ENCODE peak calls at places on chromosomes 4 and X, in ten cellular contexts. One of them, this sample, is unnamed.

GRCh38 chrX:143570747-143571146 is 53.5 kb upstream of the SPANXN3 start:
- DNase-seq in RWPE1: no peak
- DNase-seq in GM23338: no peak
- DNase-seq in effector memory CD4-positive, alpha-beta T cell: no peak
- DNase-seq in H4: no peak
- DNase-seq in GM12864: no peak
- DNase-seq in AG10803: no peak
- DNase-seq in amniotic stem cell: no peak
- DNase-seq in stimulated activated CD8-positive, alpha-beta memory T cell treated with anti-CD3 and anti-CD28 coated beads, Interleukin-15, amount 100 ng/mL, for 24 hours: no peak
- DNase-seq in COR-L47: no peak
- DNase-seq in this sample: no peak

GRCh38 chrX:150236304-150236703 is 126.8 kb upstream of the MAMLD1 start:
- DNase-seq in RWPE1: no peak
- DNase-seq in GM23338: no peak
- DNase-seq in effector memory CD4-positive, alpha-beta T cell: no peak
- DNase-seq in H4: no peak
- DNase-seq in GM12864: no peak
- DNase-seq in AG10803: no peak
- DNase-seq in amniotic stem cell: no peak
- DNase-seq in stimulated activated CD8-positive, alpha-beta memory T cell treated with anti-CD3 and anti-CD28 coated beads, Interleukin-15, amount 100 ng/mL, for 24 hours: no peak
- DNase-seq in COR-L47: no peak
- DNase-seq in this sample: no peak

GRCh38 chrX:112968351-112969133 is 127.9 kb upstream of the AMOT start:
- DNase-seq in RWPE1: no peak
- DNase-seq in GM23338: no peak
- DNase-seq in effector memory CD4-positive, alpha-beta T cell: no peak
- DNase-seq in H4: no peak
- DNase-seq in GM12864: no peak
- DNase-seq in AG10803: peak
- DNase-seq in amniotic stem cell: no peak
- DNase-seq in stimulated activated CD8-positive, alpha-beta memory T cell treated with anti-CD3 and anti-CD28 coated beads, Interleukin-15, amount 100 ng/mL, for 24 hours: no peak
- DNase-seq in COR-L47: no peak
- DNase-seq in this sample: no peak

GRCh38 chr4:91116861-91117260 is 989.7 kb downstream of the CCSER1 start:
- DNase-seq in RWPE1: peak
- DNase-seq in GM23338: peak
- DNase-seq in effector memory CD4-positive, alpha-beta T cell: no peak
- DNase-seq in H4: peak
- DNase-seq in GM12864: no peak
- DNase-seq in AG10803: no peak
- DNase-seq in amniotic stem cell: no peak
- DNase-seq in stimulated activated CD8-positive, alpha-beta memory T cell treated with anti-CD3 and anti-CD28 coated beads, Interleukin-15, amount 100 ng/mL, for 24 hours: no peak
- DNase-seq in COR-L47: no peak
- DNase-seq in this sample: peak

GRCh38 chrX:16002185-16002584 is 121.2 kb upstream of the GRPR start:
- DNase-seq in RWPE1: no peak
- DNase-seq in GM23338: peak
- DNase-seq in effector memory CD4-positive, alpha-beta T cell: no peak
- DNase-seq in H4: peak
- DNase-seq in GM12864: no peak
- DNase-seq in AG10803: no peak
- DNase-seq in amniotic stem cell: no peak
- DNase-seq in stimulated activated CD8-positive, alpha-beta memory T cell treated with anti-CD3 and anti-CD28 coated beads, Interleukin-15, amount 100 ng/mL, for 24 hours: no peak
- DNase-seq in COR-L47: no peak
- DNase-seq in this sample: peak

GRCh38 chr4:150679767-150680088 is 97.8 kb downstream of the MAB21L2 start:
- DNase-seq in RWPE1: peak
- DNase-seq in GM23338: no peak
- DNase-seq in effector memory CD4-positive, alpha-beta T cell: no peak
- DNase-seq in H4: no peak
- DNase-seq in GM12864: no peak
- DNase-seq in AG10803: no peak
- DNase-seq in amniotic stem cell: no peak
- DNase-seq in stimulated activated CD8-positive, alpha-beta memory T cell treated with anti-CD3 and anti-CD28 coated beads, Interleukin-15, amount 100 ng/mL, for 24 hours: no peak
- DNase-seq in COR-L47: no peak
- DNase-seq in this sample: no peak

GRCh38 chrX:139877710-139878414 is 55.0 kb downstream of the ATP11C start:
- DNase-seq in RWPE1: no peak
- DNase-seq in GM23338: no peak
- DNase-seq in effector memory CD4-positive, alpha-beta T cell: no peak
- DNase-seq in H4: peak
- DNase-seq in GM12864: no peak
- DNase-seq in AG10803: no peak
- DNase-seq in amniotic stem cell: no peak
- DNase-seq in stimulated activated CD8-positive, alpha-beta memory T cell treated with anti-CD3 and anti-CD28 coated beads, Interleukin-15, amount 100 ng/mL, for 24 hours: no peak
- DNase-seq in COR-L47: no peak
- DNase-seq in this sample: no peak

GRCh38 chrX:148270499-148270898 is 229.9 kb upstream of the AFF2 start:
- DNase-seq in RWPE1: no peak
- DNase-seq in GM23338: no peak
- DNase-seq in effector memory CD4-positive, alpha-beta T cell: no peak
- DNase-seq in H4: no peak
- DNase-seq in GM12864: no peak
- DNase-seq in AG10803: no peak
- DNase-seq in amniotic stem cell: no peak
- DNase-seq in stimulated activated CD8-positive, alpha-beta memory T cell treated with anti-CD3 and anti-CD28 coated beads, Interleukin-15, amount 100 ng/mL, for 24 hours: no peak
- DNase-seq in COR-L47: no peak
- DNase-seq in this sample: no peak

GRCh38 chr4:17450431-17450830 is 61.5 kb downstream of the QDPR start:
- DNase-seq in RWPE1: no peak
- DNase-seq in GM23338: no peak
- DNase-seq in effector memory CD4-positive, alpha-beta T cell: no peak
- DNase-seq in H4: no peak
- DNase-seq in GM12864: no peak
- DNase-seq in AG10803: no peak
- DNase-seq in amniotic stem cell: no peak
- DNase-seq in stimulated activated CD8-positive, alpha-beta memory T cell treated with anti-CD3 and anti-CD28 coated beads, Interleukin-15, amount 100 ng/mL, for 24 hours: no peak
- DNase-seq in COR-L47: no peak
- DNase-seq in this sample: no peak

GRCh38 chrX:25344191-25344936 is 328.6 kb upstream of the ARX start:
- DNase-seq in RWPE1: no peak
- DNase-seq in GM23338: no peak
- DNase-seq in effector memory CD4-positive, alpha-beta T cell: no peak
- DNase-seq in H4: peak
- DNase-seq in GM12864: no peak
- DNase-seq in AG10803: no peak
- DNase-seq in amniotic stem cell: no peak
- DNase-seq in stimulated activated CD8-positive, alpha-beta memory T cell treated with anti-CD3 and anti-CD28 coated beads, Interleukin-15, amount 100 ng/mL, for 24 hours: no peak
- DNase-seq in COR-L47: peak
- DNase-seq in this sample: no peak

GRCh38 chrX:103663921-103664320 is 22.6 kb downstream of the MORF4L2 start:
- DNase-seq in RWPE1: no peak
- DNase-seq in GM23338: peak
- DNase-seq in effector memory CD4-positive, alpha-beta T cell: no peak
- DNase-seq in H4: no peak
- DNase-seq in GM12864: no peak
- DNase-seq in AG10803: no peak
- DNase-seq in amniotic stem cell: no peak
- DNase-seq in stimulated activated CD8-positive, alpha-beta memory T cell treated with anti-CD3 and anti-CD28 coated beads, Interleukin-15, amount 100 ng/mL, for 24 hours: no peak
- DNase-seq in COR-L47: no peak
- DNase-seq in this sample: no peak

GRCh38 chr4:151671541-151672059 is 89.2 kb downstream of the GATB start:
- DNase-seq in RWPE1: no peak
- DNase-seq in GM23338: no peak
- DNase-seq in effector memory CD4-positive, alpha-beta T cell: no peak
- DNase-seq in H4: no peak
- DNase-seq in GM12864: no peak
- DNase-seq in AG10803: no peak
- DNase-seq in amniotic stem cell: no peak
- DNase-seq in stimulated activated CD8-positive, alpha-beta memory T cell treated with anti-CD3 and anti-CD28 coated beads, Interleukin-15, amount 100 ng/mL, for 24 hours: no peak
- DNase-seq in COR-L47: no peak
- DNase-seq in this sample: peak

GRCh38 chr4:92270908-92271307 is 32.9 kb upstream of the GRID2 start:
- DNase-seq in RWPE1: no peak
- DNase-seq in GM23338: peak
- DNase-seq in effector memory CD4-positive, alpha-beta T cell: no peak
- DNase-seq in H4: peak
- DNase-seq in GM12864: no peak
- DNase-seq in AG10803: no peak
- DNase-seq in amniotic stem cell: no peak
- DNase-seq in stimulated activated CD8-positive, alpha-beta memory T cell treated with anti-CD3 and anti-CD28 coated beads, Interleukin-15, amount 100 ng/mL, for 24 hours: no peak
- DNase-seq in COR-L47: no peak
- DNase-seq in this sample: peak

GRCh38 chr4:97074531-97074930 is 1068.7 kb downstream of the STPG2 start:
- DNase-seq in RWPE1: no peak
- DNase-seq in GM23338: no peak
- DNase-seq in effector memory CD4-positive, alpha-beta T cell: no peak
- DNase-seq in H4: no peak
- DNase-seq in GM12864: no peak
- DNase-seq in AG10803: no peak
- DNase-seq in amniotic stem cell: no peak
- DNase-seq in stimulated activated CD8-positive, alpha-beta memory T cell treated with anti-CD3 and anti-CD28 coated beads, Interleukin-15, amount 100 ng/mL, for 24 hours: no peak
- DNase-seq in COR-L47: no peak
- DNase-seq in this sample: no peak

GRCh38 chrX:118228041-118228440 is 111.4 kb upstream of the KLHL13 start:
- DNase-seq in RWPE1: no peak
- DNase-seq in GM23338: no peak
- DNase-seq in effector memory CD4-positive, alpha-beta T cell: no peak
- DNase-seq in H4: no peak
- DNase-seq in GM12864: no peak
- DNase-seq in AG10803: no peak
- DNase-seq in amniotic stem cell: peak
- DNase-seq in stimulated activated CD8-positive, alpha-beta memory T cell treated with anti-CD3 and anti-CD28 coated beads, Interleukin-15, amount 100 ng/mL, for 24 hours: no peak
- DNase-seq in COR-L47: no peak
- DNase-seq in this sample: no peak

GRCh38 chr4:73984736-73985527 is 3.1 kb downstream of the PPBP start:
- DNase-seq in RWPE1: no peak
- DNase-seq in GM23338: peak
- DNase-seq in effector memory CD4-positive, alpha-beta T cell: no peak
- DNase-seq in H4: no peak
- DNase-seq in GM12864: no peak
- DNase-seq in AG10803: no peak
- DNase-seq in amniotic stem cell: no peak
- DNase-seq in stimulated activated CD8-positive, alpha-beta memory T cell treated with anti-CD3 and anti-CD28 coated beads, Interleukin-15, amount 100 ng/mL, for 24 hours: no peak
- DNase-seq in COR-L47: no peak
- DNase-seq in this sample: no peak

GRCh38 chrX:78923198-78924015 is 21.8 kb upstream of the P2RY10 start:
- DNase-seq in RWPE1: no peak
- DNase-seq in GM23338: no peak
- DNase-seq in effector memory CD4-positive, alpha-beta T cell: no peak
- DNase-seq in H4: no peak
- DNase-seq in GM12864: peak
- DNase-seq in AG10803: no peak
- DNase-seq in amniotic stem cell: no peak
- DNase-seq in stimulated activated CD8-positive, alpha-beta memory T cell treated with anti-CD3 and anti-CD28 coated beads, Interleukin-15, amount 100 ng/mL, for 24 hours: no peak
- DNase-seq in COR-L47: no peak
- DNase-seq in this sample: no peak

GRCh38 chr4:32030406-32030805 is 1310.2 kb downstream of the PCDH7 start:
- DNase-seq in RWPE1: no peak
- DNase-seq in GM23338: no peak
- DNase-seq in effector memory CD4-positive, alpha-beta T cell: no peak
- DNase-seq in H4: no peak
- DNase-seq in GM12864: no peak
- DNase-seq in AG10803: no peak
- DNase-seq in amniotic stem cell: no peak
- DNase-seq in stimulated activated CD8-positive, alpha-beta memory T cell treated with anti-CD3 and anti-CD28 coated beads, Interleukin-15, amount 100 ng/mL, for 24 hours: no peak
- DNase-seq in COR-L47: no peak
- DNase-seq in this sample: no peak

GRCh38 chrX:153409414-153410101 is 1.7 kb upstream of the ZFP92 start:
- DNase-seq in RWPE1: no peak
- DNase-seq in GM23338: no peak
- DNase-seq in effector memory CD4-positive, alpha-beta T cell: no peak
- DNase-seq in H4: no peak
- DNase-seq in GM12864: no peak
- DNase-seq in AG10803: no peak
- DNase-seq in amniotic stem cell: no peak
- DNase-seq in stimulated activated CD8-positive, alpha-beta memory T cell treated with anti-CD3 and anti-CD28 coated beads, Interleukin-15, amount 100 ng/mL, for 24 hours: no peak
- DNase-seq in COR-L47: no peak
- DNase-seq in this sample: no peak

GRCh38 chr4:76212851-76213414 is 691 bp downstream of the SCARB2 start:
- DNase-seq in RWPE1: no peak
- DNase-seq in GM23338: peak
- DNase-seq in effector memory CD4-positive, alpha-beta T cell: peak
- DNase-seq in H4: peak
- DNase-seq in GM12864: no peak
- DNase-seq in AG10803: peak
- DNase-seq in amniotic stem cell: no peak
- DNase-seq in stimulated activated CD8-positive, alpha-beta memory T cell treated with anti-CD3 and anti-CD28 coated beads, Interleukin-15, amount 100 ng/mL, for 24 hours: no peak
- DNase-seq in COR-L47: peak
- DNase-seq in this sample: no peak

GRCh38 chr4:137601924-137602323 is 69.6 kb upstream of the PCDH18 start:
- DNase-seq in RWPE1: no peak
- DNase-seq in GM23338: no peak
- DNase-seq in effector memory CD4-positive, alpha-beta T cell: no peak
- DNase-seq in H4: no peak
- DNase-seq in GM12864: no peak
- DNase-seq in AG10803: peak
- DNase-seq in amniotic stem cell: no peak
- DNase-seq in stimulated activated CD8-positive, alpha-beta memory T cell treated with anti-CD3 and anti-CD28 coated beads, Interleukin-15, amount 100 ng/mL, for 24 hours: no peak
- DNase-seq in COR-L47: no peak
- DNase-seq in this sample: no peak

GRCh38 chr4:169272265-169272886 is 1.6 kb upstream of the SH3RF1 start:
- DNase-seq in RWPE1: no peak
- DNase-seq in GM23338: no peak
- DNase-seq in effector memory CD4-positive, alpha-beta T cell: no peak
- DNase-seq in H4: no peak
- DNase-seq in GM12864: no peak
- DNase-seq in AG10803: peak
- DNase-seq in amniotic stem cell: peak
- DNase-seq in stimulated activated CD8-positive, alpha-beta memory T cell treated with anti-CD3 and anti-CD28 coated beads, Interleukin-15, amount 100 ng/mL, for 24 hours: no peak
- DNase-seq in COR-L47: no peak
- DNase-seq in this sample: peak

GRCh38 chr4:15848191-15848842 is 70.2 kb downstream of the CD38 start:
- DNase-seq in RWPE1: no peak
- DNase-seq in GM23338: no peak
- DNase-seq in effector memory CD4-positive, alpha-beta T cell: no peak
- DNase-seq in H4: peak
- DNase-seq in GM12864: no peak
- DNase-seq in AG10803: no peak
- DNase-seq in amniotic stem cell: no peak
- DNase-seq in stimulated activated CD8-positive, alpha-beta memory T cell treated with anti-CD3 and anti-CD28 coated beads, Interleukin-15, amount 100 ng/mL, for 24 hours: no peak
- DNase-seq in COR-L47: no peak
- DNase-seq in this sample: no peak

GRCh38 chrX:130165181-130165702 is 399 bp downstream of the AIFM1 start:
- DNase-seq in RWPE1: no peak
- DNase-seq in GM23338: no peak
- DNase-seq in effector memory CD4-positive, alpha-beta T cell: no peak
- DNase-seq in H4: peak
- DNase-seq in GM12864: no peak
- DNase-seq in AG10803: peak
- DNase-seq in amniotic stem cell: no peak
- DNase-seq in stimulated activated CD8-positive, alpha-beta memory T cell treated with anti-CD3 and anti-CD28 coated beads, Interleukin-15, amount 100 ng/mL, for 24 hours: no peak
- DNase-seq in COR-L47: no peak
- DNase-seq in this sample: no peak

GRCh38 chr4:74948279-74948678 is 15.4 kb downstream of the PARM1 start:
- DNase-seq in RWPE1: no peak
- DNase-seq in GM23338: no peak
- DNase-seq in effector memory CD4-positive, alpha-beta T cell: no peak
- DNase-seq in H4: no peak
- DNase-seq in GM12864: no peak
- DNase-seq in AG10803: no peak
- DNase-seq in amniotic stem cell: no peak
- DNase-seq in stimulated activated CD8-positive, alpha-beta memory T cell treated with anti-CD3 and anti-CD28 coated beads, Interleukin-15, amount 100 ng/mL, for 24 hours: no peak
- DNase-seq in COR-L47: no peak
- DNase-seq in this sample: no peak

GRCh38 chrX:110167952-110168451 is 149.9 kb downstream of the AMMECR1 start:
- DNase-seq in RWPE1: no peak
- DNase-seq in GM23338: peak
- DNase-seq in effector memory CD4-positive, alpha-beta T cell: peak
- DNase-seq in H4: no peak
- DNase-seq in GM12864: no peak
- DNase-seq in AG10803: peak
- DNase-seq in amniotic stem cell: peak
- DNase-seq in stimulated activated CD8-positive, alpha-beta memory T cell treated with anti-CD3 and anti-CD28 coated beads, Interleukin-15, amount 100 ng/mL, for 24 hours: no peak
- DNase-seq in COR-L47: no peak
- DNase-seq in this sample: peak

GRCh38 chrX:69060631-69061408 is 104.4 kb downstream of the PJA1 start:
- DNase-seq in RWPE1: peak
- DNase-seq in GM23338: peak
- DNase-seq in effector memory CD4-positive, alpha-beta T cell: no peak
- DNase-seq in H4: no peak
- DNase-seq in GM12864: no peak
- DNase-seq in AG10803: peak
- DNase-seq in amniotic stem cell: no peak
- DNase-seq in stimulated activated CD8-positive, alpha-beta memory T cell treated with anti-CD3 and anti-CD28 coated beads, Interleukin-15, amount 100 ng/mL, for 24 hours: no peak
- DNase-seq in COR-L47: no peak
- DNase-seq in this sample: peak

GRCh38 chr4:99221980-99222379 is 2.9 kb upstream of the ADH6 start:
- DNase-seq in RWPE1: no peak
- DNase-seq in GM23338: peak
- DNase-seq in effector memory CD4-positive, alpha-beta T cell: no peak
- DNase-seq in H4: no peak
- DNase-seq in GM12864: no peak
- DNase-seq in AG10803: peak
- DNase-seq in amniotic stem cell: no peak
- DNase-seq in stimulated activated CD8-positive, alpha-beta memory T cell treated with anti-CD3 and anti-CD28 coated beads, Interleukin-15, amount 100 ng/mL, for 24 hours: no peak
- DNase-seq in COR-L47: no peak
- DNase-seq in this sample: no peak